ENCODE peak calls at places on chromosomes 13 and 19, in nine cellular contexts. Y is esophagus muscularis mucosa, W is cardiac muscle cell, I is cardiac fibroblast, F is heart right ventricle, R is heart left ventricle, A is AG04450, J is GM23248, U is spleen. M is an unnamed sample.

GRCh38 chr19:35310331-35310730 is 18.4 kb downstream of the MAG start:
- DNase-seq in U (no peak), F (no peak), I (no peak), A (no peak), Y (no peak), W (no peak), R (peak; percentile 29), J (no peak), M (no peak)

GRCh38 chr19:29620931-29621351 is 14.9 kb downstream of the POP4 start:
- DNase-seq in W (no peak), R (peak; percentile 22), F (no peak), J (no peak), I (no peak), A (no peak), Y (no peak), U (peak; percentile 67), M (no peak)

GRCh38 chr13:48741377-48741776 is 87.6 kb downstream of the CYSLTR2 start:
- DNase-seq in R (no peak), F (no peak), A (no peak), W (no peak), U (no peak), J (no peak), I (peak; percentile 50), Y (no peak), M (no peak)

GRCh38 chr13:22061371-22061805 is 390.5 kb downstream of the FGF9 start:
- DNase-seq in U (peak; percentile 79), I (no peak), F (no peak), Y (peak; percentile 78), R (no peak), A (no peak), W (no peak), J (no peak), M (no peak)

GRCh38 chr13:60583911-60584753 is 187.1 kb downstream of the TDRD3 start:
- DNase-seq in Y (no peak), F (no peak), J (peak; percentile 92), R (no peak), I (peak; percentile 72), W (no peak), A (peak; percentile 29), U (no peak), M (peak; percentile 27)

GRCh38 chr13:91133941-91134772 is 213.3 kb upstream of the MIR17HG start:
- DNase-seq in Y (no peak), W (peak; percentile 70), A (peak; percentile 4), R (no peak), I (peak; percentile 76), J (peak; percentile 70), F (no peak), U (no peak), M (peak; percentile 73)

GRCh38 chr13:77749481-77749880 is 52.0 kb downstream of the SLAIN1 start:
- DNase-seq in W (no peak), Y (no peak), I (no peak), R (no peak), F (no peak), U (no peak), A (no peak), J (peak; percentile 27), M (no peak)

GRCh38 chr13:66996503-66996902 is 233.6 kb downstream of the PCDH9 start:
- DNase-seq in J (no peak), Y (no peak), F (no peak), A (no peak), R (no peak), U (no peak), I (no peak), W (no peak), M (peak; percentile 28)

GRCh38 chr19:13150919-13151604 is 851 bp downstream of the IER2 start:
- DNase-seq in Y (no peak), I (no peak), U (peak; percentile 87), J (peak; percentile 41), W (peak; percentile 23), R (no peak), A (no peak), F (no peak), M (no peak)

GRCh38 chr13:74479124-74479523 is 344.9 kb upstream of the KLF12 start:
- DNase-seq in W (no peak), I (no peak), R (no peak), Y (no peak), U (no peak), A (no peak), J (no peak), F (no peak), M (no peak)

DNA sequence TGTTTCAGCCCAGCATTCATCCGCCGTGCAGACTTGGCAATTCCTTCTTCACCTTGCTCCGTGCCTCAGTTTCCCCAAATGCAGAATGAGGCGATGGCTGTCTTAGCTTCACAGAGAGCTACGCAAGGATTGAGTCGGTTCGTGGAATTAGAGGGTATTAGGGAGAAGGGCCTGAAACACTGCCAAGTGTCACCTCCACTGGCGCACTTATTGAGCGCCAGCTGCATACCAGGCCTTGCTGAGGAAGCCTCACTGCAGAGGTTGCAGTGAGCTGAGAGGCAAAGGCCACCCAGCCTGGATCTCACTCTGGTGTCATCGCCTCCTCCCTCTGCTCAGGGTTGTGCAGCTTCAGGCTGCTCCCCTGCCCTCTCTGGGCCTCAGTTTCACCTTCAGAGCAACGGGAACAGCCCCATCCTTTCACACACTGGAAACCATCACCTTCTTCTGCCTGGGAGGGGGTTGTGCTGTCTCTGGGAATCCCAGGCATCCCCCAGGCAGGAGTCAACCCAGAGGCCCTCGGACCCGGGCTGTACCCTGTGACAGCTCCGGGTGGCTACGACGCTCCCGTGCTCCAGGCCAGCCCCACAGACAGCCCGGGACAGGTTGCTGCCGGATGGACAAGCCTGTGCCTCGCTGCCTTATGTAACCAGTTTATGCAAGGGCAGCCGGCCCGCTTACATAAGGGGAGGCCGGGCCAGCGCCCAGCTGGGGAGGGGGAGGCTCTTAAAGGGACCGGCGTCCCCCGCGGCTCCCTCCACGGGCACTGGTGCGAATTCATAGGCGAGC is 31.9 kb downstream of the NFIC start:
- DNase-seq in F (peak; percentile 77), U (peak; percentile 83), Y (peak; percentile 93), W (peak; percentile 58), J (peak; percentile 55), I (peak; percentile 49), R (peak; percentile 84), A (no peak), M (peak; percentile 44)
- H3K4me3 ChIP-seq in F (peak overlapping the region; percentile 36), U (peak overlapping the region; percentile 34), Y (peak overlapping the region; percentile 48), W (no peak overlapping the region), J (no peak overlapping the region), I (no peak overlapping the region), R (peak overlapping the region; percentile 52), A (no peak overlapping the region), M (peak overlapping the region; percentile 3)

GRCh38 chr19:57192064-57192395 is 730 bp downstream of the ZNF264 start:
- DNase-seq in J (peak; percentile 44), F (no peak), W (peak; percentile 1), R (no peak), A (no peak), I (peak; percentile 4), U (no peak), Y (no peak), M (no peak)

GRCh38 chr19:57191141-57192063 is at the start of gene ZNF264:
- DNase-seq in W (peak; percentile 90), A (peak; percentile 61), F (peak; percentile 95), I (peak; percentile 90), J (peak; percentile 96), Y (peak; percentile 98), U (peak; percentile 96), R (peak; percentile 96), M (peak; percentile 70)

GRCh38 chr19:57190301-57190700 is 999 bp upstream of the ZNF264 start:
- DNase-seq in R (no peak), A (no peak), U (no peak), F (no peak), J (no peak), I (no peak), W (no peak), Y (peak; percentile 31), M (no peak)

DNA sequence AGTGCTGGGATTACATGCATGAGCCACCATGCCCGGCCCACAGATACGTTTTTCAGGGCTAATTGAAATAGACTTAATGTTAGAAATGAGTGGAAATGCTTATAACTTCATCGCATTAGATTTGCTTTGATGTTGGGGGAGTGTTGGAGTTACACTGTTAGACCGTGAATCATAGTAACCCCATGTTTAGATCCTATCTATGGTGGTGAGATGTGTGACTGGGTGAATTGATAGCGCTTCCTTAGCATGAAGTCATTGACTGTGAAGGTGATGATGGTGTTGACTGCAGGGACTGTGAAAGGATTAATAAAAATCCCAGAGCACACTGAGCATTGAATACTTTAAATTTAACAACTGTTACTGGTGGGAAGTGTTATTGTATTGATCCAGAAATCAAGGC is 1.7 kb downstream of the ZNF264 start:
- DNase-seq in I (no peak), R (no peak), J (peak; percentile 31), F (no peak), A (no peak), W (no peak), U (no peak), Y (peak; percentile 8), M (no peak)
- H3K4me3 ChIP-seq in I (peak overlapping the region; percentile 97), R (peak overlapping the region; percentile 99), J (peak overlapping the region; percentile 95), F (peak overlapping the region; percentile 97), A (peak overlapping the region; percentile 97), W (peak overlapping the region; percentile 91), U (peak overlapping the region; percentile 100), Y (peak overlapping the region; percentile 97), M (no peak overlapping the region)

GRCh38 chr19:4647676-4648644 is 8.6 kb downstream of the TNFAIP8L1 start:
- DNase-seq in R (peak; percentile 85), F (peak; percentile 74), U (peak; percentile 86), A (no peak), I (peak; percentile 81), Y (no peak), W (no peak), J (no peak), M (no peak)
- H3K4me3 ChIP-seq in R (peak overlapping the region; percentile 15), F (no peak overlapping the region), U (no peak overlapping the region), A (no peak overlapping the region), I (no peak overlapping the region), Y (no peak overlapping the region), W (no peak overlapping the region), J (no peak overlapping the region), M (no peak overlapping the region)

DNA sequence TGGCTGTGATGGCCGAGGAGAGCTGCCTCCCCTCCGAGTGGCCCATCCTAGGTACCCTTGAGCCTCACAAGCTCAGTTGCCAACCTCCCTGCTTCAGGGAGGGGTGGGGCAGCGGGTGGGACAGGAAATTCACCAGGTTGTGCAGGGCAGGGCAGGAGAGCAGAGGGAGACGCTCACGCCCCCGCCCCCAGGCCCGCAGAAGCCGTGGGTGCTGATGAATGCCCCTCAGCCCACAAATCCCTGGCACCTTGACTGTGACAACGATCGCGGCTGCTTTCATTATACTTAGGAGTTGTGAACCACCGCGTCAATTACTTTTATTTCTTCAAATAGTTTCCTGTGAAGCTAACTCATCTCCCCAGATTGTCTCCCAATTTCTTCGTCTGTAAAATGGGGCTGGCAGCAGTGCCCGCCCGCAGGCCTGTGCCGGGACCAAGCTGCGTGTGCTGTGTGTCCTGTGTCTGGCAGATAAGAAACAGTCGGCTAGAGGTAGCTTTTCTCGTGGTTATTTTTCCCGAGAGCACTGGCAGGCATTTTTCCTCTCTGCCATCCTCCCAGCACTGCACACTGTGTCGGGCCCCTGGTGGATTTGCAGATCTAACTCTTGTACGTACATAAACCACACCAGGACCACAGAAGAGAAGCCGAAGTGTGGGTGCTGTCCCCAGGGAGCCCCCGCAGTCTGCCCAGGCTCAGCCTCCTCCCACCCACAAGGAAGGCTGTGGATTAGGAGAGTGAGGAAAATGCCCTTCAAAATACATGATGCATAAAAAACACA is 7.9 kb upstream of the RASA3 start:
- DNase-seq in R (no peak), U (peak; percentile 80), I (no peak), F (no peak), J (no peak), Y (no peak), A (no peak), W (no peak), M (no peak)
- H3K4me3 ChIP-seq in R (no peak overlapping the region), U (peak overlapping the region; percentile 14), I (no peak overlapping the region), F (no peak overlapping the region), J (no peak overlapping the region), Y (no peak overlapping the region), A (no peak overlapping the region), W (no peak overlapping the region), M (no peak overlapping the region)

M was measured in bronchial epithelial cell.